ENCODE peak calls at places on chromosome X, in four cellular contexts. One of them, this sample, is unnamed. For H3K4me1, the result is how much of the 10 kb centered on the place peaks cover.

GRCh38 chrX:78331708-78332107 is 4.3 kb upstream of the CYSLTR1 start:
- DNase-seq in A549: no peak
- DNase-seq in lower lobe of right lung: no peak
- DNase-seq in CD8-positive, alpha-beta T cell: no peak
- DNase-seq in this sample: no peak

GRCh38 chrX:54029543-54030143 is 14.6 kb downstream of the PHF8 start:
- DNase-seq in A549: no peak
- DNase-seq in lower lobe of right lung: peak
- DNase-seq in CD8-positive, alpha-beta T cell: no peak
- DNase-seq in this sample: no peak

GRCh38 chrX:129540068-129540653 is at the start of gene OCRL:
- DNase-seq in A549: peak
- DNase-seq in lower lobe of right lung: peak
- DNase-seq in CD8-positive, alpha-beta T cell: peak
- DNase-seq in this sample: no peak

GRCh38 chrX:24014388-24015018 is 12.5 kb downstream of the KLHL15 start:
- DNase-seq in A549: no peak
- DNase-seq in lower lobe of right lung: no peak
- DNase-seq in CD8-positive, alpha-beta T cell: no peak
- DNase-seq in this sample: no peak

GRCh38 chrX:129996120-129996519 is 13.7 kb downstream of the BCORL1 start:
- DNase-seq in A549: no peak
- DNase-seq in lower lobe of right lung: no peak
- DNase-seq in CD8-positive, alpha-beta T cell: no peak
- DNase-seq in this sample: no peak

GRCh38 chrX:37876716-37877115 is 29.3 kb upstream of the DYNLT3 start:
- DNase-seq in A549: no peak
- DNase-seq in lower lobe of right lung: no peak
- DNase-seq in CD8-positive, alpha-beta T cell: no peak
- DNase-seq in this sample: no peak

GRCh38 chrX:40720386-40720785 is 15.0 kb downstream of the MED14 start:
- DNase-seq in A549: no peak
- DNase-seq in lower lobe of right lung: no peak
- DNase-seq in CD8-positive, alpha-beta T cell: no peak
- DNase-seq in this sample: no peak

GRCh38 chrX:103585421-103586313 is at the start of gene TCEAL4:
- DNase-seq in A549: peak
- DNase-seq in lower lobe of right lung: peak
- DNase-seq in CD8-positive, alpha-beta T cell: peak
- DNase-seq in this sample: no peak

GRCh38 chrX:41514179-41514578 is 67.0 kb downstream of the NYX start:
- DNase-seq in A549: no peak
- DNase-seq in lower lobe of right lung: no peak
- DNase-seq in CD8-positive, alpha-beta T cell: no peak
- DNase-seq in this sample: no peak

GRCh38 chrX:51336584-51336983 is 4.0 kb downstream of the NUDT10 start:
- DNase-seq in A549: peak
- DNase-seq in lower lobe of right lung: no peak
- DNase-seq in CD8-positive, alpha-beta T cell: no peak
- DNase-seq in this sample: no peak

GRCh38 chrX:38124000-38124399 is 96.7 kb downstream of the SRPX start:
- DNase-seq in A549: no peak
- DNase-seq in lower lobe of right lung: no peak
- DNase-seq in CD8-positive, alpha-beta T cell: no peak
- DNase-seq in this sample: no peak

GRCh38 chrX:5397409-5397808 is 831.3 kb downstream of the NLGN4X start:
- DNase-seq in A549: no peak
- DNase-seq in lower lobe of right lung: no peak
- DNase-seq in CD8-positive, alpha-beta T cell: no peak
- DNase-seq in this sample: no peak

GRCh38 chrX:32538554-32538953 is 672.8 kb downstream of the DMD start:
- DNase-seq in A549: no peak
- DNase-seq in lower lobe of right lung: no peak
- DNase-seq in CD8-positive, alpha-beta T cell: no peak
- DNase-seq in this sample: no peak

GRCh38 chrX:51332188-51332942 is at the start of gene NUDT10:
- DNase-seq in A549: peak
- DNase-seq in lower lobe of right lung: peak
- DNase-seq in CD8-positive, alpha-beta T cell: no peak
- DNase-seq in this sample: peak

GRCh38 chrX:18769812-18770573 is 62.5 kb downstream of the PPEF1 start:
- DNase-seq in A549: no peak
- DNase-seq in lower lobe of right lung: no peak
- DNase-seq in CD8-positive, alpha-beta T cell: no peak
- DNase-seq in this sample: no peak

GRCh38 chrX:65127804-65128203 is 151.6 kb upstream of the ZC4H2 start:
- DNase-seq in A549: no peak
- DNase-seq in lower lobe of right lung: no peak
- DNase-seq in CD8-positive, alpha-beta T cell: no peak
- DNase-seq in this sample: no peak

GRCh38 chrX:47078129-47079043 is at the start of gene RGN:
- DNase-seq in A549: no peak
- DNase-seq in lower lobe of right lung: no peak
- DNase-seq in CD8-positive, alpha-beta T cell: no peak
- DNase-seq in this sample: no peak

GRCh38 chrX:129777218-129777768 is 2.5 kb upstream of the SASH3 start:
- DNase-seq in A549: no peak
- DNase-seq in lower lobe of right lung: peak
- DNase-seq in CD8-positive, alpha-beta T cell: peak
- DNase-seq in this sample: no peak

GRCh38 chrX:102739642-102740041 is 19.1 kb downstream of the GPRASP3 start:
- DNase-seq in A549: no peak
- DNase-seq in lower lobe of right lung: no peak
- DNase-seq in CD8-positive, alpha-beta T cell: no peak
- DNase-seq in this sample: no peak

GRCh38 chrX:139738581-139738980 is 30.6 kb upstream of the MCF2 start:
- DNase-seq in A549: no peak
- DNase-seq in lower lobe of right lung: no peak
- DNase-seq in CD8-positive, alpha-beta T cell: no peak
- DNase-seq in this sample: no peak

GRCh38 chrX:1452497-1453389 is at the start of gene ASMTL:
- DNase-seq in A549: peak
- DNase-seq in lower lobe of right lung: peak
- DNase-seq in CD8-positive, alpha-beta T cell: peak
- DNase-seq in this sample: peak

GRCh38 chrX:9659571-9660195 is 106.0 kb downstream of the GPR143 start:
- DNase-seq in A549: no peak
- DNase-seq in lower lobe of right lung: no peak
- DNase-seq in CD8-positive, alpha-beta T cell: no peak
- DNase-seq in this sample: no peak

GRCh38 chrX:9663216-9663615 is 102.4 kb downstream of the GPR143 start:
- DNase-seq in A549: no peak
- DNase-seq in lower lobe of right lung: no peak
- DNase-seq in CD8-positive, alpha-beta T cell: no peak
- DNase-seq in this sample: no peak

GRCh38 chrX:9665113-9665512 is 100.5 kb downstream of the GPR143 start:
- DNase-seq in A549: no peak
- DNase-seq in lower lobe of right lung: no peak
- DNase-seq in CD8-positive, alpha-beta T cell: no peak
- DNase-seq in this sample: no peak

GRCh38 chrX:9657590-9658256 is 107.9 kb downstream of the GPR143 start:
- DNase-seq in A549: no peak
- DNase-seq in lower lobe of right lung: no peak
- DNase-seq in CD8-positive, alpha-beta T cell: no peak
- DNase-seq in this sample: no peak

DNA sequence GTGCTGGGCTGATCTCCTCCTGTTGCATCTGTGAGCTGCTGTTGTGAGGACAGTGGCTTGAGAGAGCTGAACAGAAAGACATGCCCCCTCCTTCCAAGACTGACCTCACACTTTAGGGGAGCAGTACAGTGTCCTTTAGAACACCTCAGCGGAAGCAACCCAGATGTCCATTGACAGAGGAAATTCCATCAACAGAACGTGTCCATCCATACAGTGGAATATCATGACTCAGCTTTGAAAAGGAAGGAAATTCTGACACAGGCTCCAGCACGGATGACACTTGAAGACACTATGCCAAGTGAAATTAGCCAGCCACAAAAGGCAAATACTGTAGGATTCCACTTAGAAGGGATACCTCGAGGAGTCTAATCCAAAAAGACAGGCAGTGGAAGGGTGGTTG is 103.5 kb downstream of the GPR143 start:
- DNase-seq in A549: no peak
- DNase-seq in lower lobe of right lung: no peak
- DNase-seq in CD8-positive, alpha-beta T cell: no peak
- DNase-seq in this sample: no peak
- H3K4me1 ChIP-seq in A549: under half
- H3K4me1 ChIP-seq in lower lobe of right lung: under half
- H3K4me1 ChIP-seq in CD8-positive, alpha-beta T cell: under half
- H3K4me1 ChIP-seq in this sample: under half

GRCh38 chrX:118975831-118976598 is 1.6 kb downstream of the LONRF3 start:
- DNase-seq in A549: peak
- DNase-seq in lower lobe of right lung: peak
- DNase-seq in CD8-positive, alpha-beta T cell: peak
- DNase-seq in this sample: no peak
- H3K27ac ChIP-seq in A549: peak
- H3K27ac ChIP-seq in lower lobe of right lung: peak
- H3K27ac ChIP-seq in CD8-positive, alpha-beta T cell: peak
- H3K27ac ChIP-seq in this sample: no peak

DNA sequence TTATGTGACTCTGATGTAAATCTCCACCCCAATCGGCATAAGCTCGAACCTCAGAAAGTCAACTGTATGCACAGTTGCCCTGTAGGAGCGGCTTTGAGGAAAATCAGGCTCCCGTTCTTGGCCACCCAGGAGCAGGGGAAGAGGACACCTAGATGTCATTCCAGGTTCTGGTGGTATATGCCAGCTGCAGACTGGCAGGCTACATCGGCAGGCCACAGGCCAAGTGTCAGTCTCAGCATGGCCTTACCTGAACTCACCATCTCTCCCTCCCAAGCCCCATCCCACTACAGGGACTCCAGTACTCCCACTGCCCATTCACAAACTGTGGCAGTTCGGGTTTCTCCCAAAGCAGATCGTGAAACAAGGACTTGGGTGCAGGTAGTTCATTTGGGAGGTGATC is 428.1 kb downstream of the BCOR start:
- DNase-seq in A549: no peak
- DNase-seq in lower lobe of right lung: no peak
- DNase-seq in CD8-positive, alpha-beta T cell: no peak
- DNase-seq in this sample: no peak
- H3K4me3 ChIP-seq in A549: no peak
- H3K4me3 ChIP-seq in lower lobe of right lung: no peak
- H3K4me3 ChIP-seq in CD8-positive, alpha-beta T cell: no peak
- H3K4me3 ChIP-seq in this sample: no peak

GRCh38 chrX:150897371-150898319 is 823 bp downstream of the CD99L2 start:
- DNase-seq in A549: peak
- DNase-seq in lower lobe of right lung: peak
- DNase-seq in CD8-positive, alpha-beta T cell: peak
- DNase-seq in this sample: no peak
- H3K4me1 ChIP-seq in A549: under half
- H3K4me1 ChIP-seq in lower lobe of right lung: under half
- H3K4me1 ChIP-seq in CD8-positive, alpha-beta T cell: under half
- H3K4me1 ChIP-seq in this sample: under half

DNA sequence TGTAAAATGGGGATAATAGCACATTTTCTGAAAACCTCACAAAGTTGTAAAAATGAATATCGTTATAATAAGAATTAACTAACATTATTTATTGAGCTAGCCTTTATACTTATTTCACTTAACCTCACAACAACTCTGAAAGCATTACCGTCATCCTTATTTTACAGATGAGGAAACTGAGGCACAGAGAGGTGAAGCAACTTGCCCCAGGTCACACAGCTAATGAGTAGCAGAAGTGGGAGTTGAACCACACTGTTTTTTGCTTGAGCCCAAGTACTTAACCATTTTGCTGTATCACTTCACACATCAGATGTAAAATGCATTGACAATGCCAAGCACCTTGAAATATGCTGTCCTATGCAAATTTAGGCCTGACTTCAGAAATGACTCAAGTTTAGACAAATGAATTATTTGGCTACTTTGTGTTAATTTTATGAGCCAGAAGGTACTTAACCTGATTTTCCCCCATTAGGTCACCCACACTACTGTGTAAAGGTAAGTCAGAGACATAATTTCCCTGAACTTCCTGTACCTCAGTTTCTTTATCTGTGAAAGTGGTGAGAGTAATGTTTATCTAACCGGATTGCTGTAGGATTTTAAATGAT is 23.1 kb downstream of the CD40LG start:
- DNase-seq in A549: no peak
- DNase-seq in lower lobe of right lung: no peak
- DNase-seq in CD8-positive, alpha-beta T cell: no peak
- DNase-seq in this sample: no peak
- H3K27ac ChIP-seq in A549: no peak
- H3K27ac ChIP-seq in lower lobe of right lung: no peak
- H3K27ac ChIP-seq in CD8-positive, alpha-beta T cell: no peak
- H3K27ac ChIP-seq in this sample: no peak

This sample was measured in iPS DF 6.9.